ENCODE peak calls at places on chromosomes 13 and 19, in four cellular contexts. W is K562, K is HepG2, P is GM12878. V is an unnamed sample.

GRCh38 chr13:86877449-86877848 is 793.7 kb upstream of the SLITRK5 start:
- DNase-seq in K (no peak), P (no peak), W (no peak), V (no peak)

GRCh38 chr13:99926014-99926731 is 45.4 kb downstream of the ZIC5 start:
- DNase-seq in W (no peak), P (no peak), K (no peak), V (no peak)

GRCh38 chr13:42762917-42763316 is 18.5 kb upstream of the FAM216B start:
- DNase-seq in K (no peak), P (no peak), W (no peak), V (no peak)

GRCh38 chr13:61410669-61411297 is 4.9 kb downstream of the PCDH20 start:
- DNase-seq in P (no peak), W (no peak), K (peak), V (no peak)

GRCh38 chr13:77521194-77521593 is 14.3 kb upstream of the SCEL start:
- DNase-seq in P (no peak), K (no peak), W (no peak), V (no peak)

GRCh38 chr13:35285677-35286076 is 190.8 kb downstream of the MAB21L1 start:
- DNase-seq in P (no peak), K (no peak), W (no peak), V (no peak)

GRCh38 chr13:42990991-42991891 is 800 bp downstream of the EPSTI1 start:
- DNase-seq in W (no peak), K (no peak), P (no peak), V (no peak)

GRCh38 chr19:5260381-5260967 is 80.1 kb downstream of the PTPRS start:
- DNase-seq in W (no peak), K (no peak), P (no peak), V (no peak)

GRCh38 chr19:53057904-53058579 is 13.5 kb downstream of the ERVV-2 start:
- DNase-seq in P (no peak), K (no peak), W (no peak), V (peak)

GRCh38 chr19:28289294-28290063 is 923.5 kb downstream of the UQCRFS1 start:
- DNase-seq in W (no peak), P (no peak), K (no peak), V (no peak)

DNA sequence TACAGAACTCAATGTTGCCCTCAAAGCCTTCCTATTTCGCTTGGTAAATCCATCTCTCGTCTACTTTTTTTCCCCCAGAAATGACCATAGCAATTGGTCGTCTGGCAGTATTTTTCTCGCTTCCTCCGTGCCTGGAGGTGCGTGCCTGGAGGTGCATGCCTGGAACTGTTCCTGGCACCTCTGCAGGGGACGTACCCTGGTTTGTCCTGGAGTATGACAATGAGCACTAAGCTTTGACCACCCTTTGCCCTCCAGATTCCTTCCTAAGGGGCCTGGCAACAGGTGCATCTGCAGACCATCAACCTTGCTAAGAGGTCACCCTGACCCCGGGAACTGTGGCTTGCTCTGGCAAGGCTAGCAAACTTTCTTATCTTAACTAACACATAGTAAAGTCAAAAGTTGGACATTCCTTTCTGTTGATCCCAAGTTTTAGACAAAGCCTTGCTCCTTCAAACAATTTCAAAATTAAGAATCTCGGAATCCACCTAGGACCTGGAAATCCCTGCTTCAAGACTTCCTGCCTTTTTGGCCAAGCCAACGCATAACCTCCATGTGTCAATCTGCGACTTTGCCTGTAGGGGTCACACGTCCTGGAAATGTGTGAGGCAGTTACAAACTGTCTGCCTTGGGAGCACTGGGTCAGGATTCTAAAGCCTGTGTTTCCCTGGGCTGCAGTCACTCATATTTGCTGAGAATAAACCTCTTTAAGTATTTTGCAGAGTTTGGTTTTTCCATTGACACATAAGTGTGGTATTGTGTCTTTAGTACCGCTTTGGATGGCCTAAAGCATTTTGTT is 28.8 kb upstream of the TUBGCP3 start:
- DNase-seq in W (peak), K (peak), P (no peak), V (peak)
- TF ChIP-seq CBFB in W (no peak), K (no peak), P (no peak), V (no peak)

GRCh38 chr19:17737690-17738153 is 13.6 kb upstream of the FCHO1 start:
- DNase-seq in K (no peak), P (no peak), W (no peak), V (no peak)

GRCh38 chr19:17743874-17744273 is 7.4 kb upstream of the FCHO1 start:
- DNase-seq in K (no peak), P (no peak), W (no peak), V (no peak)

GRCh38 chr19:17739121-17739875 is 12.0 kb upstream of the FCHO1 start:
- DNase-seq in K (no peak), P (peak), W (peak), V (no peak)

GRCh38 chr19:17747205-17748098 is 3.8 kb upstream of the FCHO1 start:
- DNase-seq in P (peak), W (peak), K (peak), V (peak)

GRCh38 chr19:17741456-17741855 is 9.8 kb upstream of the FCHO1 start:
- DNase-seq in K (no peak), P (no peak), W (no peak), V (no peak)
- TF ChIP-seq SP1 in K (no peak), P (no peak), W (no peak), V (no peak)

DNA sequence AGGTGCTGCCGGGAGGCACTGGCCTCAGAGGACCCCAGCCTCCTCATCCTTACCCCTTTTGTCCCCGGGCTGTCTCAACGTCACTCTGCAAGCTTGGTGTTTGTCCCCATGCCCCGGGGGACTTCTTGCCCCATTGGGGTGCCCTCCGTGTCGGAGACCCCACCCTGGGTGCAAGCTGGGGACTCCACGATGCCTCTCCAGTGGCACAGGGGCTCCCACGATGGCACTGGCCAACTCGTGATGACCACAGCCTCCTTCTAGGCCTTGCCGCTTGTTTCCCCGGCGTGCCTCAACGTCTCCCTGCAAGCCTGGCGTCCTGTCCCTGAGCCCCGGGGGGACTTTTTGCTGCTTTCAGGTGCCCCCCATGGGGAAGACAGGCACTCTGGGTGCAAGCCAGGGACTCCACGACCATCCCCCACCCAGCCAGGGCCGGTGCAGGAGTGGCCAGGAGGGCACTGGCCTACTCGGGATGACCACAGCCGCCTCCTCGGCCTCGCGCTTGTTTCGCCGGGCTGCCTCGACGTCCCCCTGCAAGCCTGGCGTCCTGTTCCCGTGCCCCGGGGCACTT is 237.0 kb downstream of the TUBA3C start:
- DNase-seq in P (no peak), K (no peak), W (no peak), V (no peak)
- TF ChIP-seq CBFB in P (no peak), K (no peak), W (no peak), V (no peak)

GRCh38 chr13:101511766-101512165 is 59.3 kb downstream of the ITGBL1 start:
- DNase-seq in W (no peak), K (no peak), P (no peak), V (no peak)

GRCh38 chr13:101514100-101514499 is 61.6 kb downstream of the ITGBL1 start:
- DNase-seq in W (no peak), K (no peak), P (no peak), V (no peak)

GRCh38 chr13:101511161-101511560 is 58.7 kb downstream of the ITGBL1 start:
- DNase-seq in W (no peak), P (no peak), K (no peak), V (no peak)

GRCh38 chr13:101514695-101515275 is 62.3 kb downstream of the ITGBL1 start:
- DNase-seq in K (peak), W (peak), P (no peak), V (no peak)

GRCh38 chr13:101512650-101513049 is 60.2 kb downstream of the ITGBL1 start:
- DNase-seq in W (no peak), P (no peak), K (no peak), V (no peak)
- TF ChIP-seq SP1 in W (no peak), P (no peak), K (no peak), V (no peak)

GRCh38 chr19:9943744-9944143 is 7.4 kb upstream of the OLFM2 start:
- DNase-seq in P (no peak), K (no peak), W (no peak), V (no peak)

GRCh38 chr19:9941236-9941635 is 4.9 kb upstream of the OLFM2 start:
- DNase-seq in K (no peak), P (no peak), W (no peak), V (no peak)

GRCh38 chr19:9941646-9942045 is 5.3 kb upstream of the OLFM2 start:
- DNase-seq in P (no peak), W (no peak), K (no peak), V (no peak)

GRCh38 chr19:9947441-9947840 is 11.1 kb upstream of the OLFM2 start:
- DNase-seq in P (no peak), K (no peak), W (no peak), V (no peak)

GRCh38 chr19:9945319-9945966 is 9.1 kb upstream of the OLFM2 start:
- DNase-seq in W (peak), K (peak), P (no peak), V (peak)
- TF ChIP-seq CBFB in W (no peak), K (no peak), P (no peak), V (no peak)